ENCODE peak calls at places on chromosomes 16 and 17, in four cellular contexts. Y is NCI-H1092 treated with DMSO at 0.1 percent for 48 hours, T is head of caudate nucleus, Q is kidney epithelial cell. C is an unnamed sample.

GRCh38 chr17:29930399-29931010 is 477 bp upstream of the SSH2 start:
- DNase-seq in Y (peak; percentile 83), T (peak; percentile 16), Q (no peak), C (no peak)

GRCh38 chr16:8963010-8963824 is 489 bp downstream of the USP7 start:
- DNase-seq in Y (no peak), T (no peak), Q (no peak), C (peak; percentile 10)

GRCh38 chr16:79632289-79632688 is 31.8 kb upstream of the MAF start:
- DNase-seq in Y (no peak), T (no peak), Q (no peak), C (no peak)

GRCh38 chr16:88387941-88388627 is 5.3 kb downstream of the ZNF469 start:
- DNase-seq in Y (no peak), T (peak; percentile 36), Q (peak; percentile 68), C (no peak)

GRCh38 chr17:10618202-10618635 is 38.9 kb downstream of the MYH3 start:
- DNase-seq in Y (peak; percentile 8), T (peak; percentile 72), Q (no peak), C (peak; percentile 32)

GRCh38 chr17:29931253-29931932 is 1.4 kb upstream of the SSH2 start:
- DNase-seq in Y (peak; percentile 91), T (peak; percentile 85), Q (no peak), C (peak; percentile 78)

GRCh38 chr17:39791296-39791992 is 53.7 kb downstream of the GRB7 start:
- DNase-seq in Y (no peak), T (peak; percentile 13), Q (no peak), C (peak; percentile 54)

GRCh38 chr17:28227278-28228108 is 91.5 kb upstream of the TMEM97 start:
- DNase-seq in Y (peak; percentile 78), T (peak; percentile 55), Q (peak; percentile 57), C (no peak)

GRCh38 chr17:76008630-76009425 is 8.2 kb downstream of the CDK3 start:
- DNase-seq in Y (no peak), T (no peak), Q (no peak), C (no peak)

GRCh38 chr16:69187891-69188451 is 1.0 kb downstream of the SNTB2 start:
- DNase-seq in Y (peak; percentile 72), T (peak; percentile 44), Q (no peak), C (peak; percentile 49)

GRCh38 chr17:82787081-82787848 is 35.4 kb downstream of the TBCD start:
- DNase-seq in Y (no peak), T (peak; percentile 61), Q (no peak), C (no peak)

GRCh38 chr17:76271669-76272540 is 6.8 kb downstream of the UBALD2 start:
- DNase-seq in Y (no peak), T (no peak), Q (no peak), C (peak; percentile 56)

GRCh38 chr16:1981398-1981836 is at the start of gene NOXO1:
- DNase-seq in Y (no peak), T (no peak), Q (no peak), C (no peak)

GRCh38 chr17:7380321-7380720 is 568 bp upstream of the TNK1 start:
- DNase-seq in Y (peak; percentile 2), T (peak; percentile 37), Q (no peak), C (no peak)

GRCh38 chr16:3158498-3159314 is 23.9 kb downstream of the ZNF213 start:
- DNase-seq in Y (no peak), T (peak; percentile 55), Q (peak; percentile 42), C (peak; percentile 94)

GRCh38 chr17:17789410-17789809 is 47.4 kb downstream of the SREBF1 start:
- DNase-seq in Y (no peak), T (no peak), Q (no peak), C (no peak)

GRCh38 chr17:80942360-80943345 is 49.0 kb upstream of the CHMP6 start:
- DNase-seq in Y (no peak), T (peak; percentile 77), Q (no peak), C (no peak)

GRCh38 chr17:43584666-43585102 is 38.5 kb upstream of the ETV4 start:
- DNase-seq in Y (no peak), T (no peak), Q (no peak), C (no peak)

GRCh38 chr16:49467540-49468372 is 94.2 kb downstream of the C16orf78 start:
- DNase-seq in Y (no peak), T (no peak), Q (no peak), C (no peak)

GRCh38 chr16:30004811-30005242 is 6.0 kb downstream of the DOC2A start:
- DNase-seq in Y (peak; percentile 73), T (no peak), Q (no peak), C (no peak)

GRCh38 chr16:241866-242265 is 7.2 kb downstream of the FAM234A start:
- DNase-seq in Y (no peak), T (no peak), Q (no peak), C (no peak)

GRCh38 chr17:57373071-57373470 is 116.7 kb downstream of the MSI2 start:
- DNase-seq in Y (no peak), T (no peak), Q (no peak), C (no peak)

GRCh38 chr17:39328815-39329214 is 72.6 kb downstream of the FBXL20 start:
- DNase-seq in Y (no peak), T (no peak), Q (no peak), C (no peak)

GRCh38 chr16:72862090-72862489 is 185.8 kb downstream of the ZFHX3 start:
- DNase-seq in Y (no peak), T (no peak), Q (no peak), C (no peak)

GRCh38 chr17:54900457-54901229 is at the start of gene TOM1L1:
- DNase-seq in Y (peak; percentile 88), T (peak; percentile 72), Q (no peak), C (peak; percentile 8)

GRCh38 chr16:3577302-3577752 is at the start of gene NLRC3:
- DNase-seq in Y (no peak), T (no peak), Q (no peak), C (peak; percentile 57)

GRCh38 chr17:37392024-37392590 is 14.5 kb downstream of the ACACA start:
- DNase-seq in Y (no peak), T (no peak), Q (peak; percentile 45), C (no peak)